ENCODE peak calls at places on chromosome 9, in nine cellular contexts. V is PC-3, C is right lobe of liver, E is GM13977, P is foreskin fibroblast, S is sigmoid colon, U is HCT116, M is IMR-90, L is left ventricle myocardium inferior. X is an unnamed sample.

GRCh38 chr9:110623462-110624025 is 44.0 kb upstream of the SVEP1 start:
- DNase-seq in V (peak; percentile 79), C (no peak), E (peak; percentile 27), P (no peak), S (no peak), U (peak; percentile 66), M (peak; percentile 70), L (no peak), X (peak; percentile 32)

GRCh38 chr9:27519466-27520465 is 4.3 kb upstream of the IFNK start:
- DNase-seq in V (peak; percentile 76), C (no peak), E (no peak), P (no peak), S (no peak), U (no peak), M (no peak), L (no peak), X (no peak)

GRCh38 chr9:133516961-133517350 is 7.8 kb downstream of the MYMK start:
- DNase-seq in V (no peak), C (no peak), E (no peak), P (no peak), S (no peak), U (no peak), M (no peak), L (no peak), X (no peak)

GRCh38 chr9:105296889-105297288 is 52.4 kb downstream of the SLC44A1 start:
- DNase-seq in V (peak; percentile 66), C (no peak), E (no peak), P (peak; percentile 87), S (no peak), U (peak; percentile 18), M (peak; percentile 90), L (no peak), X (no peak)

GRCh38 chr9:86713456-86713855 is 233.8 kb downstream of the GAS1 start:
- DNase-seq in V (peak; percentile 10), C (no peak), E (no peak), P (peak; percentile 68), S (no peak), U (no peak), M (peak; percentile 83), L (no peak), X (no peak)

GRCh38 chr9:26054600-26055516 is 376.6 kb upstream of the TUSC1 start:
- DNase-seq in V (peak; percentile 50), C (no peak), E (no peak), P (no peak), S (no peak), U (no peak), M (no peak), L (no peak), X (no peak)

GRCh38 chr9:81861644-81862043 is 66.6 kb upstream of the SPATA31D4 start:
- DNase-seq in V (peak; percentile 81), C (no peak), E (no peak), P (peak; percentile 20), S (no peak), U (no peak), M (peak; percentile 90), L (no peak), X (no peak)

GRCh38 chr9:134591573-134591981 is 50.0 kb upstream of the COL5A1 start:
- DNase-seq in V (no peak), C (no peak), E (no peak), P (peak; percentile 53), S (no peak), U (no peak), M (no peak), L (no peak), X (no peak)

GRCh38 chr9:124569942-124570341 is 62.7 kb upstream of the NR5A1 start:
- DNase-seq in V (no peak), C (no peak), E (no peak), P (no peak), S (no peak), U (no peak), M (no peak), L (no peak), X (no peak)

GRCh38 chr9:128048663-128049062 is 18.5 kb downstream of the NAIF1 start:
- DNase-seq in V (no peak), C (no peak), E (peak; percentile 15), P (no peak), S (no peak), U (no peak), M (no peak), L (no peak), X (no peak)

GRCh38 chr9:13268469-13268868 is 11.0 kb downstream of the MPDZ start:
- DNase-seq in V (peak; percentile 68), C (no peak), E (no peak), P (peak; percentile 11), S (no peak), U (no peak), M (peak; percentile 56), L (no peak), X (no peak)

GRCh38 chr9:129283705-129284606 is 105.9 kb upstream of the IER5L start:
- DNase-seq in V (no peak), C (no peak), E (no peak), P (no peak), S (peak; percentile 57), U (no peak), M (no peak), L (no peak), X (no peak)

GRCh38 chr9:115189686-115190085 is 71.7 kb upstream of the TNC start:
- DNase-seq in V (no peak), C (no peak), E (no peak), P (no peak), S (no peak), U (no peak), M (peak; percentile 45), L (no peak), X (no peak)

GRCh38 chr9:121510766-121511555 is 11.3 kb upstream of the GGTA1 start:
- DNase-seq in V (no peak), C (no peak), E (no peak), P (peak; percentile 22), S (no peak), U (no peak), M (peak; percentile 29), L (peak; percentile 44), X (no peak)
- TF ChIP-seq CTCF in V (no peak), C (no peak), E (no peak), P (no peak), S (no peak), U (no peak), M (no peak), L (no peak), X (no peak)

DNA sequence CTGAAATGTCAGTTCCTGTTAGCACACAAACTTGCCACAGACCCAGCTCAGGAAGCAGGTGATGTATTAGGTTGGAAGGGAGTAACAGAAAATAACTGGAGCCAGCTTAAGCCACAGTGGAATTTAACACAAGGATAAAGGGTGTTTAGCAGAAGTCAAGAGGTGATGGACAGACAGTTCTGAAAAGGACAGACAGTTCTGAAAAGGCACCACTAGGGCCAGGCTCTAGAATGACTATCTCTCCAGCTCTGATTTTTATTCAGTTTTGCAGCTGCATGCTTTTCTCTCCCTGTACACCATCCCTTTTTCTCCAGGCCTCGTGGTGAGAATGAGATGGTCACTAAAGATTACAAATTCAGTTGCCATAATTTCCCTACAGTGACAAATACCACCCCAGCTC is 114.5 kb downstream of the ANKRD18B start:
- DNase-seq in V (no peak), C (no peak), E (no peak), P (no peak), S (no peak), U (no peak), M (no peak), L (no peak), X (no peak)
- TF ChIP-seq CTCF in V (no peak), C (no peak), E (no peak), P (no peak), S (no peak), U (no peak), M (no peak), L (no peak), X (no peak)

DNA sequence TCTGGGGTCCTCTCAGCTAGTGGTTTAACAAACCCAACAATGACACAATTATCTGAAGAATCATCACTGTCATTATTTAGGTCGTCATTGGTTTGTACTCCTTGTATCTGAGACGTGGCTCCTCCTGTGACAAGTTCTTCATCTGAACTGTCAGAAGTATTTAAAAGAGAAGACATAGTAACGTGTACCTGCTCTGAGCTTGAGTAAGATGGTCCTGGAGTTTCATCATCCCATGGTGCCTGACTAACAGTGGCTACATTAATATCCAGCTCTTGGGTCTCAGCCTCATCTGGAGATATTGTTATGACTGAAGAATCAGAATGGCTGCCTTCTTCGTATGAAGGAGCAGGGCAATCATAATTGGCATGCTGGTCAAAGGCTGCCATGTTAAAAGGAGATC is 9.1 kb upstream of the SMIM27 start:
- DNase-seq in V (no peak), C (no peak), E (no peak), P (no peak), S (no peak), U (no peak), M (no peak), L (no peak), X (no peak)
- TF ChIP-seq CTCF in V (no peak), C (no peak), E (no peak), P (no peak), S (no peak), U (no peak), M (no peak), L (no peak), X (no peak)

GRCh38 chr9:131840220-131840619 is 100.3 kb upstream of the RAPGEF1 start:
- DNase-seq in V (no peak), C (no peak), E (no peak), P (no peak), S (no peak), U (no peak), M (no peak), L (no peak), X (no peak)

GRCh38 chr9:131837316-131837715 is 97.4 kb upstream of the RAPGEF1 start:
- DNase-seq in V (peak; percentile 23), C (peak; percentile 35), E (no peak), P (no peak), S (no peak), U (no peak), M (no peak), L (no peak), X (peak; percentile 30)

GRCh38 chr9:131837836-131838235 is 98.0 kb upstream of the RAPGEF1 start:
- DNase-seq in V (no peak), C (no peak), E (no peak), P (no peak), S (no peak), U (no peak), M (no peak), L (no peak), X (no peak)

GRCh38 chr9:131839281-131840084 is 99.6 kb upstream of the RAPGEF1 start:
- DNase-seq in V (peak; percentile 74), C (no peak), E (no peak), P (peak; percentile 72), S (no peak), U (peak; percentile 33), M (peak; percentile 65), L (no peak), X (peak; percentile 66)

DNA sequence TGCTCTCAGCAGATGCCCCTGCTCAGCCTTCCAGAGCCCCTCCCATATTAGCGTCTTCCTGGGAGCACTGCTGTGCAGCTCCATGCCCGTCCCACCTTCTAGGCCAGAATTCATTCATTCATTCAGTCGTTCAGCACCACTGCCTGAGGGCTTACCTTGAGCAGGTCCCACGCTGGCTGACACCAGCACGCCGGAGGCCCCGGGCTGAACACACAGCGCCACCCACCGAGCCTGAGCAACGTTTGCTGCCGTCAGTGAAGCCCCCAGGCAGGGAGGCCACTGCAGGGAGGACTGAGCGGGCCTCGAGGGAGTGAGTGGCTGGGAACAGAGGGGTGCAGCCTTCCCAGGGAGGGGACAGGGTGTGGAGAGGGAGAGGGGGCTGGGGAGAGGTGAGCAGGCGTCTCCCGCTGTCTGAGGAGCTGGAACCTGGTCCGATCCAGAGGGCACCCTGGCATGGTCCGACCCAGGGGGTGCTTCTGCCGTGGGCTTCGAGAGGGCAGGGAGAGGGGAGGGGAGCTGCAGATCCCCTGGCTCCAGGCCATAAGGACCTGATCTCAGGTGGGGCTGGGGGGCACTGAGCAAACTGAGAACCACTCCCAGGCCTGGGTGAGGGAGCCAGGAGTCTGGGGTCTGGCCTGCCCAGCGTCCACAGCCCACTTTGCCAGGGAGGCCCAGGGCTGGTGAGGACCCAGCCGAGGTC is 98.9 kb upstream of the RAPGEF1 start:
- DNase-seq in V (no peak), C (no peak), E (no peak), P (no peak), S (no peak), U (no peak), M (no peak), L (no peak), X (no peak)
- TF ChIP-seq CTCF in V (no peak), C (no peak), E (no peak), P (no peak), S (no peak), U (no peak), M (no peak), L (no peak), X (no peak)